ENCODE peak calls at places on chromosome 20, in seven cellular contexts. O is neural progenitor cell, T is fibroblast of the aortic adventitia, K is KBM-7, P is SK-N-SH, Y is SJSA1, Z is Calu3. G is an unnamed sample.

GRCh38 chr20:46828471-46828870 is 66.2 kb upstream of the EYA2 start:
- DNase-seq in K (no peak), P (no peak), O (no peak), Z (no peak), T (peak), Y (no peak), G (no peak)

GRCh38 chr20:50356962-50357782 is 153.0 kb upstream of the PTPN1 start:
- DNase-seq in P (no peak), O (no peak), K (no peak), Y (no peak), Z (no peak), T (no peak), G (no peak)

GRCh38 chr20:3000852-3001523 is 42.4 kb upstream of the GNRH2 start:
- DNase-seq in K (peak), T (peak), P (peak), Z (no peak), Y (no peak), O (peak), G (no peak)

GRCh38 chr20:41174373-41174772 is 37.0 kb downstream of the PLCG1 start:
- DNase-seq in T (no peak), P (no peak), Z (no peak), O (no peak), Y (peak), K (no peak), G (no peak)

GRCh38 chr20:10077081-10077471 is 42.3 kb downstream of the ANKEF1 start:
- DNase-seq in O (peak), Y (no peak), Z (peak), P (no peak), K (no peak), T (no peak), G (no peak)

GRCh38 chr20:31670371-31671228 is 32.9 kb downstream of the COX4I2 start:
- DNase-seq in K (no peak), T (peak), Y (peak), Z (no peak), P (no peak), O (no peak), G (no peak)

GRCh38 chr20:47875302-47876025 is 90.2 kb upstream of the SULF2 start:
- DNase-seq in Y (no peak), T (no peak), O (no peak), K (no peak), P (no peak), Z (no peak), G (no peak)

GRCh38 chr20:2867081-2867860 is 6.0 kb upstream of the PTPRA start:
- DNase-seq in K (peak), P (no peak), O (no peak), T (no peak), Z (no peak), Y (no peak), G (no peak)

GRCh38 chr20:32385541-32385940 is 27.4 kb downstream of the ASXL1 start:
- DNase-seq in P (peak), K (no peak), Y (no peak), O (no peak), T (peak), Z (no peak), G (no peak)

GRCh38 chr20:57891067-57891466 is 181.3 kb upstream of the PMEPA1 start:
- DNase-seq in Z (no peak), O (no peak), Y (no peak), P (no peak), K (no peak), T (no peak), G (no peak)

GRCh38 chr20:32832664-32833063 is 12.9 kb downstream of the MAPRE1 start:
- DNase-seq in O (no peak), Y (no peak), P (no peak), K (no peak), Z (no peak), T (no peak), G (no peak)

GRCh38 chr20:38091447-38092216 is 58.1 kb downstream of the RPRD1B start:
- DNase-seq in Z (no peak), T (no peak), O (no peak), P (no peak), K (no peak), Y (no peak), G (no peak)

GRCh38 chr20:23039136-23039875 is 4.2 kb downstream of the SSTR4 start:
- DNase-seq in K (no peak), Z (no peak), O (no peak), P (no peak), Y (no peak), T (no peak), G (no peak)

GRCh38 chr20:54514020-54514607 is 38.7 kb downstream of the DOK5 start:
- DNase-seq in P (no peak), O (no peak), Z (no peak), K (no peak), Y (no peak), T (no peak), G (no peak)

GRCh38 chr20:1894951-1895673 is at the start of gene SIRPA:
- DNase-seq in P (peak), Y (peak), T (peak), K (peak), O (peak), Z (peak), G (no peak)

GRCh38 chr20:38098952-38099351 is 65.4 kb downstream of the RPRD1B start:
- DNase-seq in K (no peak), P (no peak), O (no peak), Y (no peak), Z (no peak), T (no peak), G (no peak)

GRCh38 chr20:21516180-21516567 is 2.3 kb upstream of the NKX2-2 start:
- DNase-seq in P (no peak), O (peak), Y (peak), T (no peak), Z (no peak), K (no peak), G (no peak)

GRCh38 chr20:637559-637958 is 15.4 kb downstream of the SRXN1 start:
- DNase-seq in Y (no peak), K (no peak), O (no peak), P (no peak), Z (no peak), T (no peak), G (no peak)

GRCh38 chr20:3710703-3711417 is 1.5 kb downstream of the SIGLEC1 start:
- DNase-seq in K (peak), P (peak), T (peak), Z (peak), Y (no peak), O (peak), G (peak)

GRCh38 chr20:13229538-13229937 is 8.5 kb downstream of the ISM1 start:
- DNase-seq in Y (no peak), Z (no peak), P (no peak), O (no peak), T (no peak), K (no peak), G (no peak)